ENCODE peak calls at places on chromosomes 13 and 19, in eight cellular contexts. N, S, G, F, K, E, Q and Z are unnamed samples.

GRCh38 chr13:39765801-39766463 is 110.5 kb downstream of the COG6 start:
- DNase-seq in K (no peak), E (no peak), S (peak; percentile 39), Q (peak; percentile 16), G (peak; percentile 20), N (peak; percentile 29), F (peak; percentile 19), Z (no peak)

GRCh38 chr19:4516939-4517300 is 1.4 kb downstream of the PLIN4 start:
- DNase-seq in N (no peak), G (no peak), F (no peak), E (no peak), S (no peak), Q (peak; percentile 14), K (peak; percentile 67), Z (no peak)

GRCh38 chr13:114115191-114115671 is 17.2 kb downstream of the RASA3 start:
- DNase-seq in K (peak; percentile 83), N (peak; percentile 90), E (no peak), F (no peak), Q (peak; percentile 96), S (peak; percentile 81), G (no peak), Z (no peak)

GRCh38 chr19:2579678-2580280 is 103.9 kb downstream of the GADD45B start:
- DNase-seq in F (no peak), S (no peak), K (no peak), Q (no peak), N (no peak), E (no peak), G (no peak), Z (no peak)

GRCh38 chr19:58409010-58409790 is 751 bp downstream of the ZNF584 start:
- DNase-seq in Q (peak; percentile 66), S (no peak), N (peak; percentile 35), G (peak; percentile 21), F (no peak), K (no peak), E (no peak), Z (peak; percentile 34)

GRCh38 chr13:113437408-113438010 is 15.8 kb downstream of the ADPRHL1 start:
- DNase-seq in S (no peak), Q (no peak), G (no peak), N (no peak), K (peak; percentile 62), F (no peak), E (no peak), Z (no peak)

GRCh38 chr13:36862002-36862706 is 43.1 kb downstream of the RFXAP start:
- DNase-seq in S (no peak), K (no peak), N (no peak), F (no peak), E (no peak), Q (no peak), G (no peak), Z (no peak)

GRCh38 chr19:362154-362553 is 17.6 kb upstream of the MIER2 start:
- DNase-seq in K (no peak), S (no peak), E (no peak), N (no peak), Q (no peak), G (no peak), F (no peak), Z (no peak)

GRCh38 chr19:46748325-46749109 is 2.3 kb upstream of the STRN4 start:
- DNase-seq in Q (peak; percentile 95), S (peak; percentile 71), E (peak; percentile 78), G (peak; percentile 86), N (peak; percentile 69), K (no peak), F (peak; percentile 78), Z (peak; percentile 77)

GRCh38 chr13:40585911-40586471 is 80.5 kb downstream of the FOXO1 start:
- DNase-seq in G (no peak), S (peak; percentile 16), K (no peak), N (peak; percentile 62), Q (no peak), F (no peak), E (no peak), Z (no peak)

GRCh38 chr13:113991676-113992179 is 17.9 kb upstream of the C13orf46 start:
- DNase-seq in F (no peak), N (no peak), Q (no peak), K (no peak), E (no peak), S (no peak), G (no peak), Z (no peak)

GRCh38 chr13:100646030-100646673 is 28.4 kb downstream of the TMTC4 start:
- DNase-seq in F (no peak), G (peak; percentile 51), K (no peak), E (peak; percentile 27), Q (peak; percentile 18), N (peak; percentile 45), S (peak; percentile 25), Z (no peak)
- TF ChIP-seq CTCF in F (no peak), G (peak; percentile 30), K (no peak), E (peak; percentile 68), Q (peak; percentile 28), N (peak; percentile 57), S (peak; percentile 52), Z (peak; percentile 9)

GRCh38 chr13:26658491-26658890 is 101.0 kb downstream of the WASF3 start:
- DNase-seq in N (no peak), G (no peak), K (no peak), E (peak; percentile 15), Q (no peak), S (no peak), F (no peak), Z (no peak)

GRCh38 chr13:26660185-26660584 is 100.4 kb downstream of the GPR12 start:
- DNase-seq in K (no peak), N (no peak), E (no peak), F (no peak), G (no peak), S (no peak), Q (no peak), Z (no peak)

GRCh38 chr13:26658972-26659371 is 101.5 kb downstream of the WASF3 start:
- DNase-seq in N (no peak), S (no peak), F (no peak), Q (no peak), E (no peak), G (no peak), K (no peak), Z (no peak)

GRCh38 chr13:26653842-26654241 is 96.4 kb downstream of the WASF3 start:
- DNase-seq in Q (no peak), E (no peak), S (no peak), K (no peak), N (no peak), G (no peak), F (no peak), Z (no peak)

GRCh38 chr13:26656919-26657318 is 99.4 kb downstream of the WASF3 start:
- DNase-seq in K (no peak), G (no peak), S (peak; percentile 52), N (peak; percentile 70), Q (peak; percentile 47), E (peak; percentile 31), F (no peak), Z (no peak)
- TF ChIP-seq CTCF in K (no peak), G (no peak), S (peak; percentile 31), N (peak; percentile 34), Q (peak; percentile 38), E (peak; percentile 36), F (no peak), Z (no peak)

GRCh38 chr19:11528551-11529341 is at the start of gene ECSIT:
- DNase-seq in E (peak; percentile 98), S (peak; percentile 98), G (peak; percentile 91), N (peak; percentile 99), Q (peak; percentile 98), K (peak; percentile 92), F (peak; percentile 98), Z (peak; percentile 97)

GRCh38 chr19:11535792-11536595 is 2.7 kb upstream of the CNN1 start:
- DNase-seq in N (peak; percentile 81), E (peak; percentile 98), Q (peak; percentile 87), G (peak; percentile 97), F (peak; percentile 87), K (peak; percentile 99), S (peak; percentile 89), Z (peak; percentile 98)

GRCh38 chr19:11534538-11534937 is 4.1 kb upstream of the CNN1 start:
- DNase-seq in N (no peak), G (no peak), K (no peak), E (no peak), F (no peak), S (no peak), Q (no peak), Z (no peak)

DNA sequence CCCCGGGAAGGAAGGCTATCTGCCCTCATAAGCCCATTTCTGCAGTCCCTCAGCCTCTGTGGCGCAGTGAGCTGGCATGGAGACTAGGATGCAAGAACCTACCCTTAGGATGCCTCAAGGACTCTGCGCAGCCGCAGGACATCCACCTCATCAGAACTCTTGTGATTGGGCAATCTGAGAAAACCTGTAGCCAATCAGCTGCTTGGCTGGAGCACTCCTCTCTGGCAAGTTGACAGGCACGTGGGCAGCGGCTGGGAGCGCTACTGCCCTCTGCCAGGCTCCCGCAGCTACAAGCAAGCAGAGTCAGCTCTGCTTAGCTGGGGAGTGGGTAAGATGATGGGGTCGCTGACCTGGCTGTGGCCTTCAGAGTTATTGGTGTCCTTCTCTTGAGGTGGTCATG is 1.5 kb upstream of the ECSIT start:
- DNase-seq in F (peak; percentile 53), N (peak; percentile 90), K (peak; percentile 77), Q (peak; percentile 75), S (peak; percentile 84), G (peak; percentile 26), E (peak; percentile 91), Z (no peak)
- TF ChIP-seq CTCF in F (no peak), N (peak; percentile 31), K (no peak), Q (peak; percentile 33), S (peak; percentile 32), G (no peak), E (peak; percentile 44), Z (no peak)

GRCh38 chr13:100540621-100541020 is 48.0 kb downstream of the GGACT start:
- DNase-seq in G (no peak), S (no peak), N (peak; percentile 2), Q (no peak), K (no peak), E (no peak), F (no peak), Z (no peak)

GRCh38 chr13:100543872-100544602 is 44.6 kb downstream of the GGACT start:
- DNase-seq in E (no peak), N (no peak), Q (peak; percentile 24), G (no peak), F (no peak), S (peak; percentile 22), K (peak; percentile 86), Z (no peak)

GRCh38 chr13:100541882-100542545 is 46.6 kb downstream of the GGACT start:
- DNase-seq in G (no peak), F (no peak), S (no peak), N (no peak), E (no peak), Q (no peak), K (no peak), Z (no peak)

GRCh38 chr13:100544866-100545683 is 43.5 kb downstream of the GGACT start:
- DNase-seq in K (peak; percentile 91), Q (no peak), N (no peak), E (no peak), F (no peak), G (no peak), S (no peak), Z (no peak)

DNA sequence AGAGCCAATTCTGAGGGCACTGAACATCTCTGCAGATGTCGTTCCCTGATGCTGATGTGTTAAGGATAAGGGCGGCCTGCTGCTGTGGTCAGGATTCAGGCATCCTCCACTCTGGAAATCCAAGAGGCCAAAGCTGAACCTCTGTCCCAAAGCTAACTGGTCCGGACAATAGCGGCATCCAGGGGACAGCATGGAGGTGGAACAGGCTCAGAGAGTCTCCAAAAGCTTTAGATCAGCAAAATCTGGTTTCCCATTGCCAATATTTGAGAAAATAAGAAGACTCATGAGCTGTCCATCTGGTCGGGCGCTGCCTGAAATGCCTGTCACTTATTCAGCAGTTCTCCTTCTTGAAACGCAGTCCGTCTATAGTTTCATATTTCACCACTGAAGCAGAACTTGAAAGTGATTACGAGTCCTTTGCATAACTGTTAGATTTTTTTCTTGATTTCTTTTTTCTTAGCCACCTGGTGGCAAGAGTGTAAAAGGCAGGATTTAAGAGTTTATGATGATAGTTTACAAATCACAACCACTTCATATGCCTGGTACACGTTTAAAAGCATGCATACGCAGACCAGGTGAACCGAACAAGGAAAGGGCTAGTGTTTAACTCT is 45.9 kb downstream of the GGACT start:
- DNase-seq in S (peak; percentile 76), Q (peak; percentile 68), F (no peak), N (peak; percentile 71), E (no peak), G (no peak), K (no peak), Z (peak; percentile 80)
- TF ChIP-seq CTCF in S (peak; percentile 54), Q (peak; percentile 21), F (peak; percentile 29), N (peak; percentile 52), E (peak; percentile 50), G (peak; percentile 87), K (peak; percentile 55), Z (peak; percentile 1)